ENCODE peak calls at places on chromosomes 4 and X, in six cellular contexts. One of them, this sample, is unnamed.

GRCh38 chr4:180398564-180398963 is 1844.6 kb upstream of the TENM3 start:
- DNase-seq in GM12864: no peak
- DNase-seq in gastrocnemius medialis: no peak
- DNase-seq in fibroblast of mammary gland: peak
- DNase-seq in ovary: no peak
- DNase-seq in CD8-positive, alpha-beta T cell: no peak
- DNase-seq in this sample: no peak

GRCh38 chrX:152632445-152633097 is 5.1 kb upstream of the GABRQ start:
- DNase-seq in GM12864: no peak
- DNase-seq in ovary: no peak
- DNase-seq in gastrocnemius medialis: no peak
- DNase-seq in fibroblast of mammary gland: peak
- DNase-seq in CD8-positive, alpha-beta T cell: no peak
- DNase-seq in this sample: no peak

GRCh38 chr4:48268956-48269860 is at the start of gene TEC:
- DNase-seq in ovary: no peak
- DNase-seq in gastrocnemius medialis: peak
- DNase-seq in CD8-positive, alpha-beta T cell: peak
- DNase-seq in fibroblast of mammary gland: peak
- DNase-seq in GM12864: no peak
- DNase-seq in this sample: peak

GRCh38 chr4:58983887-58984286 is 1873.7 kb upstream of the IGFBP7 start:
- DNase-seq in CD8-positive, alpha-beta T cell: no peak
- DNase-seq in GM12864: no peak
- DNase-seq in gastrocnemius medialis: no peak
- DNase-seq in fibroblast of mammary gland: no peak
- DNase-seq in ovary: no peak
- DNase-seq in this sample: no peak

GRCh38 chr4:8780596-8781368 is 90.9 kb downstream of the HMX1 start:
- DNase-seq in gastrocnemius medialis: no peak
- DNase-seq in GM12864: no peak
- DNase-seq in CD8-positive, alpha-beta T cell: no peak
- DNase-seq in fibroblast of mammary gland: no peak
- DNase-seq in ovary: no peak
- DNase-seq in this sample: no peak

GRCh38 chrX:30196322-30196721 is 19.0 kb upstream of the MAGEB2 start:
- DNase-seq in CD8-positive, alpha-beta T cell: no peak
- DNase-seq in ovary: no peak
- DNase-seq in fibroblast of mammary gland: no peak
- DNase-seq in GM12864: no peak
- DNase-seq in gastrocnemius medialis: no peak
- DNase-seq in this sample: no peak

GRCh38 chrX:133333154-133333750 is 82.0 kb downstream of the GPC4 start:
- DNase-seq in fibroblast of mammary gland: no peak
- DNase-seq in GM12864: no peak
- DNase-seq in gastrocnemius medialis: no peak
- DNase-seq in ovary: no peak
- DNase-seq in CD8-positive, alpha-beta T cell: no peak
- DNase-seq in this sample: no peak

GRCh38 chrX:136495043-136495442 is 2.3 kb upstream of the HTATSF1 start:
- DNase-seq in gastrocnemius medialis: no peak
- DNase-seq in ovary: no peak
- DNase-seq in GM12864: no peak
- DNase-seq in CD8-positive, alpha-beta T cell: no peak
- DNase-seq in fibroblast of mammary gland: no peak
- DNase-seq in this sample: no peak

GRCh38 chr4:8506373-8507250 is 66.0 kb downstream of the TRMT44 start:
- DNase-seq in ovary: peak
- DNase-seq in GM12864: no peak
- DNase-seq in CD8-positive, alpha-beta T cell: no peak
- DNase-seq in gastrocnemius medialis: no peak
- DNase-seq in fibroblast of mammary gland: peak
- DNase-seq in this sample: no peak

GRCh38 chrX:117985241-117985640 is 131.4 kb downstream of the KLHL13 start:
- DNase-seq in fibroblast of mammary gland: no peak
- DNase-seq in CD8-positive, alpha-beta T cell: no peak
- DNase-seq in ovary: no peak
- DNase-seq in gastrocnemius medialis: no peak
- DNase-seq in GM12864: no peak
- DNase-seq in this sample: no peak
- TF ChIP-seq CTCF in fibroblast of mammary gland: peak
- TF ChIP-seq CTCF in CD8-positive, alpha-beta T cell: no peak
- TF ChIP-seq CTCF in ovary: no peak
- TF ChIP-seq CTCF in gastrocnemius medialis: no peak
- TF ChIP-seq CTCF in GM12864: peak
- TF ChIP-seq CTCF in this sample: no peak

GRCh38 chrX:145213504-145213903 is 33.8 kb upstream of the SPANXN1 start:
- DNase-seq in ovary: no peak
- DNase-seq in gastrocnemius medialis: no peak
- DNase-seq in GM12864: no peak
- DNase-seq in CD8-positive, alpha-beta T cell: no peak
- DNase-seq in fibroblast of mammary gland: peak
- DNase-seq in this sample: no peak
- TF ChIP-seq CTCF in ovary: no peak
- TF ChIP-seq CTCF in gastrocnemius medialis: no peak
- TF ChIP-seq CTCF in GM12864: no peak
- TF ChIP-seq CTCF in CD8-positive, alpha-beta T cell: no peak
- TF ChIP-seq CTCF in fibroblast of mammary gland: peak
- TF ChIP-seq CTCF in this sample: no peak

GRCh38 chrX:34893741-34894140 is 48.9 kb upstream of the FAM47B start:
- DNase-seq in gastrocnemius medialis: no peak
- DNase-seq in GM12864: no peak
- DNase-seq in ovary: no peak
- DNase-seq in CD8-positive, alpha-beta T cell: no peak
- DNase-seq in fibroblast of mammary gland: peak
- DNase-seq in this sample: no peak
- TF ChIP-seq CTCF in gastrocnemius medialis: no peak
- TF ChIP-seq CTCF in GM12864: no peak
- TF ChIP-seq CTCF in ovary: no peak
- TF ChIP-seq CTCF in CD8-positive, alpha-beta T cell: no peak
- TF ChIP-seq CTCF in fibroblast of mammary gland: peak
- TF ChIP-seq CTCF in this sample: no peak

DNA sequence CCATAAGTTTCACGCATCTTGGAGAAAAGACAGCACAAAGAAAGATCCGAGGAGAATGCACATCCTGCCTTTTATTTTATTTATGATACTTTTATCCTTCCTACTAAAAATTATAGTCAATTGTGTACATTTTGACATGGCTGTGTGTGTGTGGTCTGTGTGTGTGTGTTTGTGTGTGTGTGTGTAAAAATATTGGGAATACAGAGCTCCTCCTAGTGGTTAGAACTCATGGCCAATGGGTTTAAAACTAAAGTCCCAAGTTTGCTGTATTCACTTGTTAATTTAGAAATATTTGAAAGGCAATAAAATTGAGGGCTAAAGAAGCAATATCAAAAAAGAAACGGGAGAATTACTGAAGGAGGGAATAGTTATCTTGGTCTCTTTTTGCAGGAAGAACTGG is 47.5 kb downstream of the NKX6-1 start:
- DNase-seq in ovary: no peak
- DNase-seq in CD8-positive, alpha-beta T cell: no peak
- DNase-seq in GM12864: no peak
- DNase-seq in fibroblast of mammary gland: peak
- DNase-seq in gastrocnemius medialis: no peak
- DNase-seq in this sample: no peak
- TF ChIP-seq CTCF in ovary: no peak
- TF ChIP-seq CTCF in CD8-positive, alpha-beta T cell: no peak
- TF ChIP-seq CTCF in GM12864: peak
- TF ChIP-seq CTCF in fibroblast of mammary gland: peak
- TF ChIP-seq CTCF in gastrocnemius medialis: no peak
- TF ChIP-seq CTCF in this sample: peak